ENCODE peak calls at places on chromosome 3, in four cellular contexts. Q is Panc1, W is epithelial cell of esophagus, S is upper lobe of left lung. F is an unnamed sample.

GRCh38 chr3:114365268-114365667 is 71.4 kb downstream of the TIGIT start:
- DNase-seq in Q (no peak), W (no peak), S (no peak), F (no peak)

GRCh38 chr3:41202834-41203345 is 3.6 kb downstream of the CTNNB1 start:
- DNase-seq in Q (no peak), W (peak; percentile 78), S (no peak), F (no peak)

GRCh38 chr3:150299221-150299620 is 108.9 kb upstream of the TSC22D2 start:
- DNase-seq in Q (no peak), W (no peak), S (no peak), F (no peak)

GRCh38 chr3:43632269-43632733 is 10.5 kb upstream of the ANO10 start:
- DNase-seq in Q (no peak), W (peak; percentile 85), S (no peak), F (no peak)

GRCh38 chr3:101868534-101869464 is 19.5 kb downstream of the NFKBIZ start:
- DNase-seq in Q (no peak), W (peak; percentile 67), S (no peak), F (no peak)

GRCh38 chr3:147046916-147047315 is 359.4 kb downstream of the ZIC4 start:
- DNase-seq in Q (no peak), W (no peak), S (no peak), F (no peak)

GRCh38 chr3:13637953-13638352 is 89.0 kb downstream of the FBLN2 start:
- DNase-seq in Q (no peak), W (no peak), S (no peak), F (no peak)

GRCh38 chr3:163951397-163951987 is 1126.8 kb downstream of the SI start:
- DNase-seq in Q (no peak), W (peak; percentile 4), S (no peak), F (no peak)

GRCh38 chr3:53426918-53427317 is 67.5 kb upstream of the CACNA1D start:
- DNase-seq in Q (no peak), W (no peak), S (no peak), F (no peak)

GRCh38 chr3:168093229-168093628 is 2.5 kb downstream of the GOLIM4 start:
- DNase-seq in Q (no peak), W (no peak), S (no peak), F (no peak)

GRCh38 chr3:195800240-195800639 is 11.5 kb downstream of the MUC4 start:
- DNase-seq in Q (no peak), W (no peak), S (no peak), F (no peak)

GRCh38 chr3:154182322-154182922 is 61.2 kb downstream of the ARHGEF26 start:
- DNase-seq in Q (no peak), W (no peak), S (no peak), F (no peak)

GRCh38 chr3:57864853-57865252 is 108.7 kb downstream of the SLMAP start:
- DNase-seq in Q (no peak), W (peak; percentile 6), S (no peak), F (no peak)
- TF ChIP-seq CTCF in Q (peak; percentile 40), W (peak; percentile 35), S (no peak), F (no peak)

GRCh38 chr3:191065183-191065805 is 133.7 kb upstream of the OSTN start:
- DNase-seq in Q (no peak), W (peak; percentile 75), S (no peak), F (no peak)
- TF ChIP-seq CTCF in Q (no peak), W (peak; percentile 5), S (no peak), F (no peak)

GRCh38 chr3:49553320-49553689 is 972 bp upstream of the BSN start:
- DNase-seq in Q (no peak), W (peak; percentile 40), S (no peak), F (no peak)
- TF ChIP-seq CTCF in Q (no peak), W (no peak), S (no peak), F (no peak)

GRCh38 chr3:140509534-140509933 is 168.3 kb upstream of the TRIM42 start:
- DNase-seq in Q (no peak), W (no peak), S (no peak), F (no peak)
- TF ChIP-seq CTCF in Q (no peak), W (no peak), S (no peak), F (no peak)

DNA sequence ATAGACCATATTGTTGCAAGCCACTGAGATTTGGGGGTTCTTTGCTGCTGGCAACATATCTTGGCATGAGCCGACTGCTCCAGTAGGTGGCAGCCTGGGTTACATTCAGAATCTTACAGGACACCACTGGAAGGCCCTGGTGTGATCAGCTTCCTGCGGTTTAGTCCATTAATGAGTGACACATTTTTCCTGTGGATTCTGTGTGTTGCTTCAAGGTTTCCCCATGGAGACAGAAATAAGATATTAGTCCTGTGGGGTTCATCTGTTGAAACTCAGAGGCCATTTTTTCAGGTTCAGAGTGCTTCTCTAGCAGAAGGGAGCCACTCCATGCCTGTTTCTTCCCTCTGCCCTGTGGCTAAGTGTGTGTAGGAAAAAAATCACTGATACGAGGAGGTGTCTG is 116.2 kb downstream of the MFSD1 start:
- DNase-seq in Q (peak; percentile 30), W (peak; percentile 72), S (no peak), F (no peak)
- TF ChIP-seq CTCF in Q (peak; percentile 89), W (peak; percentile 90), S (peak; percentile 37), F (no peak)

GRCh38 chr3:166263460-166263859 is 426.2 kb upstream of the BCHE start:
- DNase-seq in Q (no peak), W (peak; percentile 4), S (no peak), F (no peak)
- TF ChIP-seq CTCF in Q (no peak), W (peak; percentile 35), S (no peak), F (no peak)

DNA sequence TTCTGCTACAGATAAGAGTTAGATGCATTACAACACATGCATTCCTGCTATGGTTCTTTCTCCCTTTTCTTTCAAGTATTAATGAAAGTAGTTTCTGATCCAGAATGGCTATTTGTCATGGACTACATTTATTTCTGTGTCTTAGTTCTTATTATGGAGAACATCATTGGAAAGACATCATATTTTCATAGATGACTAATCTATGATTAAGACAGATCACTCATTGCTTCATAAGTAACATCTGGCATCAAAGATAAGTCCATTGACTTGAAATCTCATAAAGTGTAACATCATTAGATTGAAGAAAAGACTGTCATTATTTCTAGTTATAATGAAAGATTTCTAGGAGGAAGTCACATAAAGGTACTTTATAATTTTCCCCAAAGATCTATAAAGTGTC is 366.7 kb downstream of the NSUN3 start:
- DNase-seq in Q (no peak), W (peak; percentile 43), S (no peak), F (no peak)
- TF ChIP-seq CTCF in Q (no peak), W (no peak), S (no peak), F (no peak)

GRCh38 chr3:184524981-184525336 is 36.6 kb upstream of the EPHB3 start:
- DNase-seq in Q (no peak), W (peak; percentile 20), S (no peak), F (no peak)
- TF ChIP-seq CTCF in Q (no peak), W (no peak), S (no peak), F (no peak)

GRCh38 chr3:109532257-109533216 is 195.2 kb upstream of the DPPA4 start:
- DNase-seq in Q (no peak), W (peak; percentile 87), S (no peak), F (no peak)
- TF ChIP-seq CTCF in Q (peak; percentile 45), W (peak; percentile 58), S (peak; percentile 29), F (no peak)